ENCODE peak calls at places on chromosomes 13 and 19, in seven cellular contexts. V is mesenchymal stem cell, H is AG09309, X is cardiac muscle cell, N is choroid plexus epithelial cell, S is neural progenitor cell, T is psoas muscle. C is an unnamed sample.

GRCh38 chr13:59689057-59689456 is 474.7 kb downstream of the DIAPH3 start:
- DNase-seq in X (no peak), V (no peak), H (no peak), T (no peak), N (peak), S (peak), C (no peak)

GRCh38 chr19:31519216-31519615 is 170.0 kb upstream of the TSHZ3 start:
- DNase-seq in H (no peak), T (no peak), X (no peak), V (peak), S (no peak), N (no peak), C (no peak)

GRCh38 chr19:16338470-16339360 is 14.1 kb downstream of the KLF2 start:
- DNase-seq in X (no peak), T (no peak), S (no peak), H (peak), N (peak), V (peak), C (no peak)

GRCh38 chr13:101488734-101489133 is 36.3 kb downstream of the ITGBL1 start:
- DNase-seq in T (no peak), V (no peak), H (no peak), S (no peak), N (no peak), X (no peak), C (no peak)

GRCh38 chr13:37685206-37685605 is 86.6 kb upstream of the POSTN start:
- DNase-seq in H (no peak), N (no peak), T (no peak), S (no peak), X (no peak), V (no peak), C (peak)

GRCh38 chr13:105979586-105979985 is 555.9 kb downstream of the EFNB2 start:
- DNase-seq in N (peak), X (peak), T (no peak), H (no peak), S (peak), V (peak), C (peak)

GRCh38 chr13:105572401-105572800 is 963.1 kb downstream of the EFNB2 start:
- DNase-seq in H (no peak), X (no peak), V (peak), S (no peak), N (peak), T (no peak), C (no peak)

GRCh38 chr19:55626350-55626749 is 2.0 kb upstream of the ZNF784 start:
- DNase-seq in N (no peak), H (no peak), X (no peak), V (no peak), T (no peak), S (no peak), C (no peak)

GRCh38 chr13:69374036-69374435 is 733.6 kb upstream of the ATXN8OS start:
- DNase-seq in H (no peak), X (no peak), V (peak), S (no peak), T (no peak), N (no peak), C (no peak)

GRCh38 chr13:58542530-58542929 is 911.0 kb downstream of the PCDH17 start:
- DNase-seq in S (no peak), N (no peak), T (no peak), H (no peak), X (no peak), V (no peak), C (no peak)

GRCh38 chr13:64723735-64724134 is 2506.4 kb downstream of the PCDH9 start:
- DNase-seq in S (no peak), H (peak), X (peak), T (no peak), V (peak), N (peak), C (peak)

GRCh38 chr13:73399347-73400216 is 340.8 kb downstream of the KLF5 start:
- DNase-seq in N (no peak), X (no peak), V (no peak), S (no peak), H (no peak), T (no peak), C (no peak)

GRCh38 chr19:42140125-42140754 is 8.0 kb upstream of the POU2F2 start:
- DNase-seq in H (no peak), X (peak), N (peak), T (peak), V (peak), S (peak), C (peak)

GRCh38 chr13:43757266-43757665 is 29.5 kb downstream of the ENOX1 start:
- DNase-seq in H (no peak), S (no peak), T (no peak), X (no peak), V (no peak), N (no peak), C (no peak)

GRCh38 chr13:29754486-29754806 is 96.0 kb downstream of the UBL3 start:
- DNase-seq in T (no peak), X (no peak), S (no peak), V (peak), H (no peak), N (peak), C (peak)

GRCh38 chr13:60463787-60464186 is 66.8 kb downstream of the TDRD3 start:
- DNase-seq in H (no peak), V (no peak), S (no peak), X (no peak), T (no peak), N (no peak), C (peak)

GRCh38 chr19:17322854-17323253 is 11.8 kb downstream of the ANO8 start:
- DNase-seq in N (no peak), S (no peak), X (no peak), V (no peak), H (no peak), T (no peak), C (no peak)

GRCh38 chr13:44763604-44764311 is 187.6 kb upstream of the TSC22D1 start:
- DNase-seq in S (no peak), N (peak), V (no peak), H (no peak), X (no peak), T (peak), C (no peak)

GRCh38 chr19:17078038-17078919 is 2.7 kb downstream of the MYO9B start:
- DNase-seq in N (peak), S (no peak), V (no peak), H (no peak), T (no peak), X (no peak), C (no peak)

GRCh38 chr19:55579766-55580621 is 654 bp downstream of the ZNF579 start:
- DNase-seq in X (peak), V (peak), S (peak), N (peak), H (no peak), T (peak), C (no peak)

GRCh38 chr19:16684216-16684615 is 23.3 kb downstream of the TMEM38A start:
- DNase-seq in X (no peak), H (no peak), V (no peak), T (no peak), S (no peak), N (no peak), C (no peak)

GRCh38 chr13:102877285-102877684 is 31.5 kb downstream of the ERCC5 start:
- DNase-seq in V (peak), S (no peak), H (no peak), T (peak), X (no peak), N (peak), C (no peak)

GRCh38 chr13:46654956-46655726 is 102.2 kb downstream of the LRCH1 start:
- DNase-seq in H (no peak), V (no peak), X (no peak), T (no peak), S (no peak), N (peak), C (peak)

GRCh38 chr19:44303976-44304568 is 753 bp downstream of the ZNF235 start:
- DNase-seq in V (peak), H (no peak), S (peak), N (no peak), T (no peak), X (peak), C (peak)

GRCh38 chr19:8557637-8558238 is 19.5 kb downstream of the MYO1F start:
- DNase-seq in T (no peak), X (no peak), N (no peak), H (no peak), S (no peak), V (no peak), C (no peak)

DNA sequence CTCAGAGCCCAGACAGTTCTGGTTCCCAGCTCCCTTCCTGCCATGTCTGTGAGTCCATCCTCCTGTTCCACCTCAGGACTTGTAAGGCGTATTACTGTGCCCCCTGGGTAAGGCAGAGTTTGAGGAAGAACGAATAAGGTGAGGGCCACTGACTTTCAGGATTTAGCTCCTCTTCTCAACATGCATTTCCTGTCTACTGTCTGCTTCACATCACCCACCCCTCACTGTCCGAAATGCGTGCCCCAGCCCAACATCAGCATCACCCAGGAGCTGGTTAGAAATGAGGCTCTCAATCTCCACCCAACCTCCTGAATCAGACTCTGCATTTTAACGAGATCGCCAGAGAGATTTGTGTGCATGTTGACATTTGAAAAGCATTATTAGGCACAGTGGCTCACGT is 44.4 kb downstream of the IRS2 start:
- DNase-seq in V (no peak), T (no peak), N (no peak), S (no peak), X (no peak), H (no peak), C (no peak)
- H3K4me3 ChIP-seq in V (no peak), T (no peak), N (no peak), S (no peak), X (no peak), H (no peak), C (no peak)

DNA sequence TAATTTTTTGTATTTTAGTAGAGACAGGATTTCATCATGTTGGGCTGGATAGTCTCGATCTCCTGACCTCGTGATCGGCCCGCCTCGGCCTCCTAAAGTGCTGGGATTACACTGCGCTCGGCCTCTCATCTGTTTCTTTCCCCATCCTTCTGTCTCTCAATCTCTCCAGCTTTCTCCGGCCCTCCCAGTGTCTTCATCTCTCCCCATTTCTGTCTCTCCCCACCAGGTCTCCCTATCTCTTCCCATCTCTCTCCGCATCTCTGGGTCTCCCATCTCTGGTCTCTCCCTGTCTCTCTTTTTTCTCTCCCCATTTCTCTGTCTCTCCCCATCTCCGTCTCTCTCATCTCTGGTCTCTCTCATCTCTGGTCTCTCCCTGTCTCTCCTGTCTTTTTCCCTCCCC is 12.2 kb upstream of the NFIX start:
- DNase-seq in T (no peak), S (no peak), X (no peak), N (no peak), H (no peak), V (no peak), C (no peak)
- H3K4me3 ChIP-seq in T (peak), S (peak), X (peak), N (peak), H (peak), V (peak), C (peak)

GRCh38 chr19:54574527-54575056 is 1.0 kb downstream of the LILRA2 start:
- DNase-seq in N (no peak), S (no peak), T (no peak), V (no peak), H (no peak), X (no peak), C (no peak)
- H3K4me3 ChIP-seq in N (no peak), S (no peak), T (no peak), V (no peak), H (no peak), X (no peak), C (no peak)

GRCh38 chr19:4911786-4912672 is 2.7 kb downstream of the UHRF1 start:
- DNase-seq in X (peak), T (peak), H (peak), N (peak), S (peak), V (peak), C (peak)
- H3K4me3 ChIP-seq in X (no peak), T (peak), H (peak), N (peak), S (peak), V (peak), C (peak)

GRCh38 chr19:2703691-2704216 is 1.3 kb upstream of the GNG7 start:
- DNase-seq in N (no peak), T (no peak), S (no peak), X (no peak), H (no peak), V (no peak), C (no peak)

GRCh38 chr19:2700660-2701360 is 1.7 kb downstream of the GNG7 start:
- DNase-seq in V (no peak), H (no peak), X (no peak), T (no peak), N (no peak), S (no peak), C (no peak)

GRCh38 chr19:2701361-2702169 is 929 bp downstream of the GNG7 start:
- DNase-seq in X (no peak), T (no peak), H (no peak), S (no peak), N (no peak), V (no peak), C (no peak)

GRCh38 chr19:2702170-2703076 is at the start of gene GNG7:
- DNase-seq in N (peak), S (peak), V (peak), T (peak), H (no peak), X (peak), C (peak)

GRCh38 chr19:2703077-2703437 is 563 bp upstream of the GNG7 start:
- DNase-seq in S (no peak), N (no peak), X (no peak), T (no peak), H (no peak), V (no peak), C (no peak)
- H3K4me3 ChIP-seq in S (no peak), N (no peak), X (no peak), T (peak), H (no peak), V (no peak), C (no peak)

GRCh38 chr19:21677696-21678418 is 89.5 kb downstream of the ZNF100 start:
- DNase-seq in T (no peak), S (no peak), N (no peak), H (no peak), X (no peak), V (no peak), C (no peak)
- H3K4me3 ChIP-seq in T (no peak), S (no peak), N (no peak), H (no peak), X (no peak), V (no peak), C (no peak)

GRCh38 chr19:51292971-51293370 is 18.5 kb upstream of the IGLON5 start:
- DNase-seq in H (no peak), V (no peak), X (no peak), N (no peak), S (peak), T (no peak), C (no peak)

GRCh38 chr19:51295382-51296126 is 15.9 kb upstream of the IGLON5 start:
- DNase-seq in T (no peak), H (no peak), S (peak), X (no peak), N (no peak), V (no peak), C (no peak)

GRCh38 chr19:51293571-51294210 is 17.8 kb upstream of the IGLON5 start:
- DNase-seq in S (no peak), V (no peak), N (no peak), H (no peak), T (no peak), X (no peak), C (no peak)

GRCh38 chr19:51294977-51295375 is 16.5 kb upstream of the IGLON5 start:
- DNase-seq in N (no peak), H (no peak), V (no peak), T (no peak), X (no peak), S (no peak), C (no peak)

GRCh38 chr19:51294211-51294976 is 17.1 kb upstream of the IGLON5 start:
- DNase-seq in X (no peak), S (peak), V (no peak), T (no peak), H (no peak), N (no peak), C (no peak)
- H3K4me3 ChIP-seq in X (no peak), S (no peak), V (no peak), T (no peak), H (no peak), N (no peak), C (no peak)

C was measured in A673.